ENCODE peak calls at places on chromosomes 16 and 17, in four cellular contexts. W is H1, V is GM12878, Q is HepG2. U is an unnamed sample.

GRCh38 chr17:59372138-59372751 is 40.8 kb downstream of the YPEL2 start:
- DNase-seq in V (peak; percentile 79), W (no peak), Q (no peak), U (no peak)

GRCh38 chr16:80347900-80348299 is 192.9 kb upstream of the DYNLRB2 start:
- DNase-seq in V (no peak), W (no peak), Q (no peak), U (no peak)

GRCh38 chr17:56222255-56222654 is 69.0 kb downstream of the ANKFN1 start:
- DNase-seq in Q (no peak), W (no peak), V (no peak), U (no peak)

GRCh38 chr16:77273815-77274214 is 74.6 kb downstream of the SYCE1L start:
- DNase-seq in W (no peak), Q (no peak), V (no peak), U (no peak)

GRCh38 chr16:73126453-73126853 is 78.5 kb upstream of the ZFHX3 start:
- DNase-seq in Q (peak; percentile 45), W (no peak), V (no peak), U (no peak)

GRCh38 chr17:7792611-7793010 is 41.4 kb upstream of the KDM6B start:
- DNase-seq in W (no peak), V (no peak), Q (no peak), U (no peak)

GRCh38 chr17:27997522-27997921 is 45.0 kb upstream of the NLK start:
- DNase-seq in W (no peak), V (no peak), Q (no peak), U (no peak)

GRCh38 chr16:27805828-27806351 is 255.9 kb downstream of the KATNIP start:
- DNase-seq in V (no peak), Q (no peak), W (no peak), U (peak; percentile 23)

GRCh38 chr17:57487552-57487951 is 231.2 kb downstream of the MSI2 start:
- DNase-seq in V (no peak), W (no peak), Q (no peak), U (no peak)

GRCh38 chr17:81685108-81685507 is 1.3 kb downstream of the HGS start:
- DNase-seq in W (no peak), V (no peak), Q (no peak), U (no peak)

GRCh38 chr17:80978499-80979497 is 12.8 kb upstream of the CHMP6 start:
- DNase-seq in Q (no peak), W (no peak), V (no peak), U (no peak)

DNA sequence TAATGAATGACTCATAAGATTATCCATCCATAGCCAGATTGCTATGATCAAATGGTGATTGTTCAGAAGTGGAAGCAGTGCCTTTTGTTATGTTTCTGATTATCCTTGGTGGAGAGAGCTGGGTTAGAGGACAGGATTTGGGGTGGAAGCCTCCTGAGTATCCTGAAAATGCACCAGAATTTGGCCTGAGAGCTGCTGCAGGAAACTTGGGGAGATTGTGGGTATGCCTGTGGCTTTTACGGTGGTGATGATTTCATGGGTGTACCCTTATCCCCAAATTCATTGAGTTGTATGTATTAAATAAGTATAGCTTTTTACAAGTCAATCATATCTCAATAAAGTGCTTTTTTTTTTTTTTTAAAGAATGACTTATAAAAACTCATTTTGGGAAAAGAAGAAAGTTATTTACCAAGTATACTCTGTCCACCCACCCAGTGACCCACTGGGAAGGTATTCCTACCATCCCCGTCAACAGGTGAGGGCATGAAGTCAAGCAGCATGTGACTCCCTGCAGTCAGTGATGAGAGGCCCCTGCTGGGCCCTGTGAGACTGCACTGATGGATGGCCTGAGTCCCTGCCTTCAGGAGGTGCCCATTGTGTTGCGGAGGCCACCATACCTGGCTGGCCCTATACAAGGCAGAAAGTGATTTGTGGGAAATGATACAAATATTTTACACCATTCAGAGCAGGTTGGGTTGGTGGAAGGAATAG is 28.4 kb downstream of the NKD1 start:
- DNase-seq in W (no peak), Q (no peak), V (no peak), U (no peak)
- H3K4me1 ChIP-seq in W (peaks cover 10% of the 10 kb centered on the region), Q (peaks cover 81% of the 10 kb centered on the region), V (no peaks in the 10 kb centered on the region), U (peaks cover 8% of the 10 kb centered on the region)

DNA sequence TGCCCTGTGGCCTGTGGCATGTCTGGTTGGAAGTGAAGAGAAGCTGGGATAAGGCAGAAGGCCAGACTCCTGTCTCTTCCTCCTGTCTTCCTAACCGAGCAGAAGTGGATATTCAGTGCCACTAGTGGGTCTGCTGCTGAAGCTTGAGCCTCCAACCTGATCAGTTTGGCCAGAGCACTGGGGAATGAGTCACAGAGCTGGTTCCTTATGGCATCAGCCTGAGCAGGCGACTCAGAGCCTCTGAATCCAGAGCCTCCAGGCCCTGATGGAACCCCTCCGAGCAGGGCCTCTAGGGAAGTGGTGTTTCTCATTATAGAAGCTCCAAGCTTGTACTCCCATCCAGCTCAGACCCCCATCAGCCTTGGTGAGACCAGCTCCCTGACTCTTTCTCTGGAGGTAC is 2.0 kb downstream of the WSCD1 start:
- DNase-seq in W (no peak), Q (no peak), V (no peak), U (no peak)
- TF ChIP-seq SUZ12 in W (no peak), Q (no peak), V (no peak), U (no peak)

DNA sequence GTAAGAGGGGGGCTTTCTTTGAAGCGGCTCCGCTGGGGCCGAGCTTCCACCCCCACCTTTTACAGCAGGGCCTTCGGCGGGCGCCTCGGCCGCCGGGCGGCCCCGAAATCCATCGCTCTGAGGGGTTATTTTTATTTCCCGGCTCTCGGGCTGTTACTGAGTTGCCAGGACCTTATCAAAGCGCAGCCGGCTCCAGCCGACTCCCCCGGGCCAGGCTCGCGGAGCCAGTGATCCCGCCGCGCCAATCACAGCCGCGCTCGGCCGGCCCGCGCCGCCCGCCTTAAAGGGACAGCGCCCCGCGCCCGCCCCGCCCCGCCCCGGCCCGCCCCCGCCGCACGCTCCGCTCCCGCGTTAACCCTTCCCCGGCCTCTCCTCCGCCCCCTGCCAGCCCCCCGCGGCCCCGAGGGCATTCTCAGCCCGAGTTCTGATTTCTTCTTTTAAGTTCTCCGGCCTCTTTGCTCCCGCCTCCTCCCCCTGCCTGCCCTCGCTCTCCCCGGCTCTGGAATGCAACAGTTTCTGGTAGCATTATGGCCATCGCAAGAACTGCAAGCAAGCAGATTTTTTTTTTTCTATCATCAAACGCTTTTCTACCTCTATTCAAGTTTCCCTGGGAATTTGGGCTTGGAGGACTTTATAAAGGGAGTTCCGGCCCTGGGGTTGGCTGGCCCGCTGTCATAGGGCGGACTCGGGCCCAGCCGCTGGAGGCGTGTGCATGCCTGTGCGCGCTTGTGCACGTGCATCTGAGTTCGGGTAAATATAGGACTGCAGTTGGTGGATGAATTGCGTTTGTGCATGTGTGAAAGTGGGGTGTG is at the start of gene AXIN2:
- DNase-seq in Q (peak; percentile 97), W (peak; percentile 62), V (no peak), U (peak; percentile 72)
- H3K4me3 ChIP-seq in Q (peak within 1 kb of the TSS; percentile 62), W (peak within 1 kb of the TSS; percentile 90), V (peak within 1 kb of the TSS; percentile 81), U (peak within 1 kb of the TSS; percentile 65)

DNA sequence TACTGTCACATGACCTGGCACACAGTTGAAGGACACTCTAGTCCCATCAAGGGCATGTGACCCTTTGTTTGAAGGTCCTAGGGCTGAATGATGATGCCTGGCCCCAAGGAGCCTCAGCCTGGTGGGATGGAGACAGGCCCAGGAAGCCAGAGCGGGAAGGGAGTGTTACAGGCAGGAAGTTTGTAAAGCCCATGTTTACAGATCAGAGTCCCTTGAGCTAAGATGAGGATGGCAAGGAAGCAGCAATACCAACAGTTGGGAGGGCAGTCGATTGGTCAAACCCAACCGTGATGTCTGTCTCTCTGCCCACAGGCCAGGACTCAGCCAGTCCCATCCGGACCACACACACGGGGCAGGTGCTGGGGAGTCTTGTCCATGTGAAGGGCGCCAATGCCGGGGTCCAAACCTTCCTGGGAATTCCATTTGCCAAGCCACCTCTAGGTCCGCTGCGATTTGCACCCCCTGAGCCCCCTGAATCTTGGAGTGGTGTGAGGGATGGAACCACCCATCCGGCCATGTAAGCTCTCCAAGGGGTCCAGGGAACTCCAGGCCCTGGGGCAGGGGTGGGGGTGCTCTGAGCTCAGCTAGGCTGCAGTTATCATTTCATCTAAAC is 2.5 kb downstream of the CES2 start:
- DNase-seq in Q (no peak), W (no peak), V (no peak), U (no peak)
- H3K4me1 ChIP-seq in Q (peaks cover 40% of the 10 kb centered on the region), W (peaks cover 5% of the 10 kb centered on the region), V (peaks cover 7% of the 10 kb centered on the region), U (peaks cover 6% of the 10 kb centered on the region)

GRCh38 chr17:34626141-34626681 is 46.8 kb downstream of the TMEM132E start:
- DNase-seq in Q (no peak), W (no peak), V (no peak), U (no peak)

GRCh38 chr17:34628883-34629282 is 49.5 kb downstream of the TMEM132E start:
- DNase-seq in V (no peak), Q (no peak), W (no peak), U (no peak)

GRCh38 chr17:34623856-34624766 is 44.7 kb downstream of the TMEM132E start:
- DNase-seq in W (no peak), Q (peak; percentile 4), V (no peak), U (no peak)

GRCh38 chr17:34622862-34623261 is 43.5 kb downstream of the TMEM132E start:
- DNase-seq in W (no peak), Q (no peak), V (no peak), U (no peak)

DNA sequence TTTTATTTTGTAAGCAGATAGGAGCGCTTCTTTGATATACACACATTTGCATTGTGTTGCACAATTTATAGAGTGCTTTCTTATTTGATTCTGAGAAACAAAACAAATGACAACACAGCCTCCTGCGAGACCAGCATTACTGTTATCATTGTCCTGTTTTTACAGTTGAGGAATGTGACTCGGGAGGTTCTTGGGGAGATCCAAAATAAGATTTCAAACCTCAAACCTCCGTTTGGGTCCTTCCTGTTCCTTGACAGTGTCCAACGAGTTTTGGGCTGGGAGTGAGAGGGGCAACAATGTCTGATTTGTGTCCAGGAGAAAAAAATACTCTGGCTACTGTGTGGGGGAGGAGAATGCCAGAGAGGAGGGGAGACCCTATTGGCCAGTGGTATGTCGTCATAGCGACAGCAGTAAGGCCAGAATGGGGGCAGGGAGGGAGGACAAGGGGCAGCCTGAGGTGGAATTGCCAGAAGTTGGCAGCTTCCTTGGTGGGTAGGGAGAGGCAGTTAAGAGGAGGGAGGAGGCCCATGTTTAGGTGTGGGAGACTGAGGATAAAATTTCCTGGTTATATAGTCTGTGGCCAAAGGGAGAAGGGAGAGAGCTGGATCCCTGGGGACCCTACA is 45.5 kb downstream of the TMEM132E start:
- DNase-seq in W (no peak), V (no peak), Q (no peak), U (no peak)
- TF ChIP-seq SUZ12 in W (no peak), V (no peak), Q (no peak), U (no peak)

DNA sequence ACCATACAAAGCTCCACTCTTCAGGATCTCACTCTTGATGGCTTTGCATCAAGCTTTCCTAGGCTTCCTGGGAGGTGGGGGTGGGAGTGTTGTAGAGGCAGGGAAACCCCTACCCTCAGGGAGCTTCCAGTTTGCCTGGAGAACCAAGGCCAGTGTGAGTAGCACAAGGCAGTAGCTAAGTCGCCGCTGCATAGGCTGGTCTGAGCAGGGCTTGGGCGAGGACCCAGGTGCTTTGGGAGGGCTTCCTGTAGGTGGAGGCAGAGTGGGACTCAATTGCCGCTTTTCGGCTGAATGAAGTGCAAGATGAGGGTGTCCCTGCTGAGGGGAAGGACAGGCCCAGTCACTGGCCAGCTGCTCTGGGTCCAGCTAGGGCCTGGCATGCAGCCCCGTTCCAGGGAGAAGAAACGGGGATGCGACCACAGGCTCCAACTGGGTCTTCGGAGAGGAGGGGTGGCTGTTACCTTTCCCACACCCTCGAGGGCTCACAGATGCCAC is 3.9 kb downstream of the CD79B start:
- DNase-seq in Q (no peak), V (no peak), W (no peak), U (no peak)
- H3K4me3 ChIP-seq in Q (no peak overlapping the region), V (no peak overlapping the region), W (no peak overlapping the region), U (no peak overlapping the region)

U was measured in NT2/D1.